ENCODE peak calls at places on chromosome 19, in seven cellular contexts. L is HAP-1, I is endodermal cell, V is aorta, F is Peyer's patch, M is upper lobe of left lung, Q is thoracic aorta. N is an unnamed sample.
A peak's percentile ranks its signal among the peaks of the same experiment; 100 is the strongest.

GRCh38 chr19:46875234-46875633 is 14.4 kb downstream of the ARHGAP35 start:
- DNase-seq in F (no peak), M (no peak), I (peak; percentile 28), L (peak; percentile 2), V (no peak), Q (no peak), N (no peak)

GRCh38 chr19:16945762-16946465 is 57.1 kb downstream of the F2RL3 start:
- DNase-seq in Q (no peak), M (peak; percentile 3), F (no peak), V (no peak), I (no peak), L (no peak), N (no peak)

GRCh38 chr19:46924874-46925547 is 64.2 kb downstream of the ARHGAP35 start:
- DNase-seq in I (no peak), V (no peak), L (no peak), Q (no peak), F (no peak), M (peak; percentile 33), N (no peak)

GRCh38 chr19:35329323-35329722 is 336 bp downstream of the CD22 start:
- DNase-seq in M (no peak), Q (no peak), I (no peak), L (no peak), F (no peak), V (no peak), N (no peak)

GRCh38 chr19:29267701-29268100 is 54.8 kb upstream of the UQCRFS1 start:
- DNase-seq in Q (no peak), L (no peak), M (no peak), V (no peak), I (no peak), F (no peak), N (no peak)

GRCh38 chr19:58474291-58474996 is 1.7 kb upstream of the ZNF446 start:
- DNase-seq in V (no peak), F (no peak), L (no peak), I (no peak), Q (no peak), M (no peak), N (no peak)

GRCh38 chr19:19657397-19657783 is 6.1 kb downstream of the ATP13A1 start:
- DNase-seq in F (no peak), V (no peak), I (no peak), Q (no peak), L (peak; percentile 6), M (no peak), N (no peak)

GRCh38 chr19:30144794-30145193 is 202.8 kb downstream of the URI1 start:
- DNase-seq in F (no peak), Q (no peak), I (no peak), V (no peak), L (no peak), M (no peak), N (no peak)

GRCh38 chr19:37513397-37513796 is 6.7 kb downstream of the ZNF793 start:
- DNase-seq in M (no peak), V (no peak), Q (no peak), I (no peak), L (no peak), F (no peak), N (no peak)

GRCh38 chr19:20307127-20307526 is 140.1 kb downstream of the ZNF486 start:
- DNase-seq in L (no peak), Q (no peak), M (no peak), I (no peak), V (no peak), F (no peak), N (no peak)

GRCh38 chr19:49339364-49340068 is 4.3 kb downstream of the CD37 start:
- DNase-seq in Q (peak; percentile 57), F (peak; percentile 46), L (no peak), M (peak; percentile 91), V (peak; percentile 91), I (peak; percentile 96), N (peak; percentile 91)

GRCh38 chr19:56746367-56746766 is 74.8 kb upstream of the ZNF835 start:
- DNase-seq in M (no peak), I (no peak), F (no peak), Q (no peak), V (no peak), L (no peak), N (no peak)

GRCh38 chr19:16268676-16269319 is 55.8 kb upstream of the KLF2 start:
- DNase-seq in V (no peak), Q (no peak), F (no peak), I (no peak), M (no peak), L (no peak), N (no peak)

GRCh38 chr19:49107625-49108459 is 6.3 kb upstream of the LIN7B start:
- DNase-seq in F (no peak), L (no peak), V (no peak), M (no peak), I (no peak), Q (no peak), N (no peak)

GRCh38 chr19:48752511-48753365 is at the start of gene FUT1:
- DNase-seq in Q (no peak), V (peak; percentile 69), F (peak; percentile 30), L (peak; percentile 82), I (peak; percentile 98), M (peak; percentile 92), N (peak; percentile 78)

GRCh38 chr19:32652893-32653625 is 21.9 kb downstream of the ANKRD27 start:
- DNase-seq in V (peak; percentile 65), F (peak; percentile 30), L (no peak), M (peak; percentile 56), Q (no peak), I (no peak), N (peak; percentile 78)

GRCh38 chr19:5627395-5627904 is 4.6 kb downstream of the SAFB start:
- DNase-seq in L (peak; percentile 47), M (peak; percentile 78), V (peak; percentile 90), F (peak; percentile 76), I (peak; percentile 55), Q (no peak), N (peak; percentile 56)
- H3K36me3 ChIP-seq in L (peaks cover 77% of the 10 kb centered on the region), M (peaks cover 16% of the 10 kb centered on the region), V (no peaks in the 10 kb centered on the region), F (peaks cover 45% of the 10 kb centered on the region), I (peaks cover 69% of the 10 kb centered on the region), Q (peaks cover 16% of the 10 kb centered on the region), N (peaks cover 62% of the 10 kb centered on the region)

DNA sequence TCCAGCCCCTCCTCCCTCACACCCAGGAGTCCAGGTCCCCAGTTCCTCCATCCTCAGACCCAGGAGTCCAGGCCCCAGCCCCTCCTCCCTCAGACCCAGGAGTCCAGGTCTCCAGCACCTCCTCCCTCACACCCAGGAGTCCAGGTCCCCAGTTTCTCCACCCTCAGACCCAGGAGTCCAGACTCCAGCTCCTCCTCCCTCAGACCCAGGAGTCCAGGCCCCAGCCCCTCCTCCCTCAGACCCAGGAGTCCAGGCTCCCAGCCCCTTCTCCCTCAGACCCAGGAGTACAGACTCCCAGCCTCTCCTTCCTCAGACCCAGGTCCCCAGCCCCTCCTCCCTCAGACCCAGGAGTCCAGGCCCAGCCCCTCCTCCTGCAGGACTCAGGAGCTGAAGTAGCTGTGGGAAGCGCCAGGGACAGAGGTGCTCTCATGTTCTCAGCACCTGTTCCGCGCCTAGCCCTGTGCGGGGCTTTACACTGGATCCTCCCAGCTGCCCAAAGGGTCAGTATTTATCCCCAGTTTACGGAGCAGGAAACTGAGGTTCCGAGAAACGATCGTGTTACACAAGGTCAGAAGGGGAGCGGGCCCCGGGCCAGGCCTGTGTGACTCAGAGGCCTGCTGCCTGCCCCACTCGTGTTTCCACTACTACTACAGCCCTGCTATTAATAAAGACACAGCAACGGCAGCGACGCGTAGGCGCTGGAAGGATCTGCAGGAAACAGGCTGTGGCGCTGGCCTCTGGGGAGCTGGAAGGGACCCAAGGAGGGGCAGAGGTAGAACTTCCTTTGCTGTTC is 1.7 kb upstream of the SBK3 start:
- DNase-seq in L (no peak), M (peak; percentile 70), Q (peak; percentile 68), V (peak; percentile 95), I (no peak), F (no peak), N (peak; percentile 87)
- H3K4me3 ChIP-seq in L (no peak overlapping the region), M (no peak overlapping the region), Q (peak overlapping the region; percentile 45), V (no peak overlapping the region), I (no peak overlapping the region), F (no peak overlapping the region), N (no peak overlapping the region)

DNA sequence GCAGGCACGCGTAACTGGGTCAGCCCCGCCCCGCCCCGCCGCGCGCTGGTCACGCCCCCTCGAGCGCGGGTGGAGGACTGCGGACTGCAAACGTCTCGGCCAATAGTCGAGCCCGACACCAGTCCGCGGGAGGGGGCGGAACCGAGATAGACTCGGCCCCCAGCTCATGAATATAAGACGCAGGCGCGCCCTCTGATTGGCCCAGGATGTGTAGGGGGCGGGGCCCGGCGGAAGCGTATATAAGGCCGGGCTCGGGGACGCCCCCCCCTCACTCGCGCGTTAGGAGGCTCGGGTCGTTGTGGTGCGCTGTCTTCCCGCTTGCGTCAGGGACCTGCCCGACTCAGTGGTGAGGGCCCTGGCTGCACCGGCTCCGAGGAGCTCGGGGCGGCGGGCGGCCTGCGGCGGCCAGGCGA is at the start of gene CIRBP:
- DNase-seq in Q (peak; percentile 100), L (peak; percentile 99), I (peak; percentile 100), M (peak; percentile 100), V (peak; percentile 100), F (peak; percentile 100), N (peak; percentile 100)
- H3K9me3 ChIP-seq in Q (no peaks in the 10 kb centered on the region), L (no peaks in the 10 kb centered on the region), I (no peaks in the 10 kb centered on the region), M (no peaks in the 10 kb centered on the region), V (no peaks in the 10 kb centered on the region), F (no peaks in the 10 kb centered on the region), N (no peaks in the 10 kb centered on the region)

DNA sequence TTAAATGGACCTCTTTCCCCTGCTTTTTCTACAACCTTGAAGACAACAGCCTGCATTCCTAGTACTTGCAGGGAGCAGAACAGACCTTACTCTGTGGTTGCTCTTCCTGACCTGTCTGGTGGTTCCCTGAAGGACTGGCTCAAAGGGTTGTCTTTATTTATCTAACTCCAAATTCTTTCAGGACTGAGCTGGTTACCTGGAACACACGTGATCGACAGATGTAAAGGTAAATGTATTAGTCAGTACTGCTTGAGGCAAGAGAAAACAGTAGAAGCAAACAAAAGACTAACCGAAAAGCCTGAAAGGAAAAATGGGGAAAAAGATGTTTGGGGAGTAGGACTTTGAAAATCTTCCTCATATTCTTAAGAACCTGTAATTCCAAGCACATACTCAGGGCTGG is 17.9 kb downstream of the ZNF558 start:
- DNase-seq in L (no peak), V (no peak), I (no peak), Q (no peak), F (no peak), M (no peak), N (no peak)
- H3K36me3 ChIP-seq in L (peaks cover 65% of the 10 kb centered on the region), V (peaks cover 45% of the 10 kb centered on the region), I (peaks cover 81% of the 10 kb centered on the region), Q (peaks cover 86% of the 10 kb centered on the region), F (peaks cover 94% of the 10 kb centered on the region), M (peaks cover 85% of the 10 kb centered on the region), N (peaks cover 100% of the 10 kb centered on the region)

DNA sequence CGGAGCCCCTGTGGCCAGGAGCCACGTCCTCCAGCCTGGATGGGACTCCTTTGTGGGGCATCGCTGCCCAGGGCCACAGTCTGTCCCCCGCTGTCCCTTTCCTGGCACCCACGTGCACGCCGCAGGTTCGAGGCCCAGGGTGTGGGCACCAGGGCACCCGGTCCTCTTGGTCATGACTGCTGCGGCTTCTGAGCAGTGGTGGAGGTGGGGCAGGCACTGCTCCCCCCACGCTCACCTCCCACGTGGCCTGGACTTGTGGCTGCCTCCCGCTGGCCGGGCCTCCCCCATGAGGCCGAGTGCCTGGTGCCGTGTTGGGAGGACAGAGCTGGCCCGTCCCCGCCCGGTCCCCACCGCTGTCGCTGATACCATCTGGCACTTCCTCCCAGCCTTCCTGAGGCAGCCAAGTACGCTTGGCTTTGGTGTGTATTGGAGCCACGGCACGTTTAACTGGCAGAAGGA is 12.8 kb downstream of the SPPL2B start:
- DNase-seq in F (no peak), Q (no peak), I (no peak), M (no peak), L (no peak), V (no peak), N (no peak)
- H3K4me3 ChIP-seq in F (no peak overlapping the region), Q (no peak overlapping the region), I (no peak overlapping the region), M (no peak overlapping the region), L (no peak overlapping the region), V (no peak overlapping the region), N (no peak overlapping the region)

N was measured in heart right ventricle.